ENCODE peak calls at places on chromosomes 1 and 21, in four cellular contexts. One of them, this sample, is unnamed.

GRCh38 chr21:14120091-14120734 is 90.5 kb downstream of the LIPI start:
- DNase-seq in stimulated activated CD8-positive, alpha-beta memory T cell treated with anti-CD3 and anti-CD28 coated beads, Interleukin-15, amount 100 ng/mL, for 4 hours: no peak
- DNase-seq in left ventricle myocardium inferior: no peak
- DNase-seq in posterior cingulate gyrus: no peak
- DNase-seq in this sample: no peak

GRCh38 chr21:45125347-45125746 is 51.0 kb downstream of the ADARB1 start:
- DNase-seq in stimulated activated CD8-positive, alpha-beta memory T cell treated with anti-CD3 and anti-CD28 coated beads, Interleukin-15, amount 100 ng/mL, for 4 hours: no peak
- DNase-seq in left ventricle myocardium inferior: no peak
- DNase-seq in posterior cingulate gyrus: no peak
- DNase-seq in this sample: no peak

GRCh38 chr1:7444362-7444761 is 326.7 kb upstream of the VAMP3 start:
- DNase-seq in stimulated activated CD8-positive, alpha-beta memory T cell treated with anti-CD3 and anti-CD28 coated beads, Interleukin-15, amount 100 ng/mL, for 4 hours: no peak
- DNase-seq in left ventricle myocardium inferior: no peak
- DNase-seq in posterior cingulate gyrus: no peak
- DNase-seq in this sample: no peak

GRCh38 chr1:118275716-118276115 is 90.7 kb upstream of the SPAG17 start:
- DNase-seq in stimulated activated CD8-positive, alpha-beta memory T cell treated with anti-CD3 and anti-CD28 coated beads, Interleukin-15, amount 100 ng/mL, for 4 hours: no peak
- DNase-seq in left ventricle myocardium inferior: no peak
- DNase-seq in posterior cingulate gyrus: no peak
- DNase-seq in this sample: no peak

GRCh38 chr1:66267211-66267940 is 266.6 kb upstream of the SGIP1 start:
- DNase-seq in stimulated activated CD8-positive, alpha-beta memory T cell treated with anti-CD3 and anti-CD28 coated beads, Interleukin-15, amount 100 ng/mL, for 4 hours: no peak
- DNase-seq in left ventricle myocardium inferior: no peak
- DNase-seq in posterior cingulate gyrus: no peak
- DNase-seq in this sample: no peak

GRCh38 chr1:24984800-24985552 is 54.9 kb upstream of the RUNX3 start:
- DNase-seq in stimulated activated CD8-positive, alpha-beta memory T cell treated with anti-CD3 and anti-CD28 coated beads, Interleukin-15, amount 100 ng/mL, for 4 hours: no peak
- DNase-seq in left ventricle myocardium inferior: no peak
- DNase-seq in posterior cingulate gyrus: peak
- DNase-seq in this sample: no peak

GRCh38 chr1:112714313-112715263 is 544 bp downstream of the PPM1J start:
- DNase-seq in stimulated activated CD8-positive, alpha-beta memory T cell treated with anti-CD3 and anti-CD28 coated beads, Interleukin-15, amount 100 ng/mL, for 4 hours: no peak
- DNase-seq in left ventricle myocardium inferior: no peak
- DNase-seq in posterior cingulate gyrus: peak
- DNase-seq in this sample: no peak

GRCh38 chr1:89632213-89633102 is 462 bp upstream of the LRRC8C start:
- DNase-seq in stimulated activated CD8-positive, alpha-beta memory T cell treated with anti-CD3 and anti-CD28 coated beads, Interleukin-15, amount 100 ng/mL, for 4 hours: peak
- DNase-seq in left ventricle myocardium inferior: peak
- DNase-seq in posterior cingulate gyrus: peak
- DNase-seq in this sample: no peak

GRCh38 chr1:151593651-151594625 is 17.9 kb upstream of the SNX27 start:
- DNase-seq in stimulated activated CD8-positive, alpha-beta memory T cell treated with anti-CD3 and anti-CD28 coated beads, Interleukin-15, amount 100 ng/mL, for 4 hours: peak
- DNase-seq in left ventricle myocardium inferior: peak
- DNase-seq in posterior cingulate gyrus: peak
- DNase-seq in this sample: no peak

GRCh38 chr1:52403566-52404115 is 582 bp downstream of the ORC1 start:
- DNase-seq in stimulated activated CD8-positive, alpha-beta memory T cell treated with anti-CD3 and anti-CD28 coated beads, Interleukin-15, amount 100 ng/mL, for 4 hours: no peak
- DNase-seq in left ventricle myocardium inferior: no peak
- DNase-seq in posterior cingulate gyrus: no peak
- DNase-seq in this sample: peak

GRCh38 chr1:183630748-183631147 is 4.8 kb downstream of the ARPC5 start:
- DNase-seq in stimulated activated CD8-positive, alpha-beta memory T cell treated with anti-CD3 and anti-CD28 coated beads, Interleukin-15, amount 100 ng/mL, for 4 hours: no peak
- DNase-seq in left ventricle myocardium inferior: no peak
- DNase-seq in posterior cingulate gyrus: no peak
- DNase-seq in this sample: no peak

GRCh38 chr1:59605184-59605583 is 209.6 kb upstream of the HOOK1 start:
- DNase-seq in stimulated activated CD8-positive, alpha-beta memory T cell treated with anti-CD3 and anti-CD28 coated beads, Interleukin-15, amount 100 ng/mL, for 4 hours: no peak
- DNase-seq in left ventricle myocardium inferior: no peak
- DNase-seq in posterior cingulate gyrus: no peak
- DNase-seq in this sample: no peak

GRCh38 chr1:203590559-203590958 is 36.1 kb upstream of the ATP2B4 start:
- DNase-seq in stimulated activated CD8-positive, alpha-beta memory T cell treated with anti-CD3 and anti-CD28 coated beads, Interleukin-15, amount 100 ng/mL, for 4 hours: no peak
- DNase-seq in left ventricle myocardium inferior: no peak
- DNase-seq in posterior cingulate gyrus: no peak
- DNase-seq in this sample: no peak

GRCh38 chr1:214446772-214447556 is 104.4 kb downstream of the PTPN14 start:
- DNase-seq in stimulated activated CD8-positive, alpha-beta memory T cell treated with anti-CD3 and anti-CD28 coated beads, Interleukin-15, amount 100 ng/mL, for 4 hours: no peak
- DNase-seq in left ventricle myocardium inferior: no peak
- DNase-seq in posterior cingulate gyrus: no peak
- DNase-seq in this sample: no peak

GRCh38 chr1:244917271-244917670 is 52.9 kb upstream of the HNRNPU start:
- DNase-seq in stimulated activated CD8-positive, alpha-beta memory T cell treated with anti-CD3 and anti-CD28 coated beads, Interleukin-15, amount 100 ng/mL, for 4 hours: no peak
- DNase-seq in left ventricle myocardium inferior: no peak
- DNase-seq in posterior cingulate gyrus: no peak
- DNase-seq in this sample: no peak

GRCh38 chr1:183931646-183932271 is 105.8 kb downstream of the COLGALT2 start:
- DNase-seq in stimulated activated CD8-positive, alpha-beta memory T cell treated with anti-CD3 and anti-CD28 coated beads, Interleukin-15, amount 100 ng/mL, for 4 hours: no peak
- DNase-seq in left ventricle myocardium inferior: no peak
- DNase-seq in posterior cingulate gyrus: no peak
- DNase-seq in this sample: no peak

GRCh38 chr1:116990612-116991151 is 10.9 kb upstream of the CD101 start:
- DNase-seq in stimulated activated CD8-positive, alpha-beta memory T cell treated with anti-CD3 and anti-CD28 coated beads, Interleukin-15, amount 100 ng/mL, for 4 hours: no peak
- DNase-seq in left ventricle myocardium inferior: peak
- DNase-seq in posterior cingulate gyrus: no peak
- DNase-seq in this sample: peak

GRCh38 chr1:198531891-198532290 is 8.6 kb downstream of the ATP6V1G3 start:
- DNase-seq in stimulated activated CD8-positive, alpha-beta memory T cell treated with anti-CD3 and anti-CD28 coated beads, Interleukin-15, amount 100 ng/mL, for 4 hours: no peak
- DNase-seq in left ventricle myocardium inferior: no peak
- DNase-seq in posterior cingulate gyrus: no peak
- DNase-seq in this sample: no peak

GRCh38 chr21:25980710-25981109 is 189.9 kb downstream of the APP start:
- DNase-seq in stimulated activated CD8-positive, alpha-beta memory T cell treated with anti-CD3 and anti-CD28 coated beads, Interleukin-15, amount 100 ng/mL, for 4 hours: no peak
- DNase-seq in left ventricle myocardium inferior: no peak
- DNase-seq in posterior cingulate gyrus: no peak
- DNase-seq in this sample: no peak

GRCh38 chr1:188364927-188365449 is 1536.2 kb downstream of the PLA2G4A start:
- DNase-seq in stimulated activated CD8-positive, alpha-beta memory T cell treated with anti-CD3 and anti-CD28 coated beads, Interleukin-15, amount 100 ng/mL, for 4 hours: no peak
- DNase-seq in left ventricle myocardium inferior: no peak
- DNase-seq in posterior cingulate gyrus: no peak
- DNase-seq in this sample: no peak

GRCh38 chr1:59204001-59204400 is 92.9 kb upstream of the FGGY start:
- DNase-seq in stimulated activated CD8-positive, alpha-beta memory T cell treated with anti-CD3 and anti-CD28 coated beads, Interleukin-15, amount 100 ng/mL, for 4 hours: no peak
- DNase-seq in left ventricle myocardium inferior: peak
- DNase-seq in posterior cingulate gyrus: peak
- DNase-seq in this sample: no peak

GRCh38 chr1:156709743-156710489 is 4.5 kb upstream of the CRABP2 start:
- DNase-seq in stimulated activated CD8-positive, alpha-beta memory T cell treated with anti-CD3 and anti-CD28 coated beads, Interleukin-15, amount 100 ng/mL, for 4 hours: no peak
- DNase-seq in left ventricle myocardium inferior: peak
- DNase-seq in posterior cingulate gyrus: peak
- DNase-seq in this sample: no peak

GRCh38 chr1:230125633-230126528 is 58.8 kb downstream of the GALNT2 start:
- DNase-seq in stimulated activated CD8-positive, alpha-beta memory T cell treated with anti-CD3 and anti-CD28 coated beads, Interleukin-15, amount 100 ng/mL, for 4 hours: no peak
- DNase-seq in left ventricle myocardium inferior: no peak
- DNase-seq in posterior cingulate gyrus: no peak
- DNase-seq in this sample: no peak

GRCh38 chr1:7703321-7704213 is 67.5 kb upstream of the VAMP3 start:
- DNase-seq in stimulated activated CD8-positive, alpha-beta memory T cell treated with anti-CD3 and anti-CD28 coated beads, Interleukin-15, amount 100 ng/mL, for 4 hours: no peak
- DNase-seq in left ventricle myocardium inferior: peak
- DNase-seq in posterior cingulate gyrus: no peak
- DNase-seq in this sample: no peak

This sample was measured in SIG-M5.